ENCODE peak calls at places on chromosomes 6 and 20, in nine cellular contexts. One of them, this sample, is unnamed.

GRCh38 chr6:138417493-138418117 is 13.6 kb downstream of the HEBP2 start:
- DNase-seq in ovary: no peak
- DNase-seq in right lobe of liver: no peak
- DNase-seq in tibial nerve: no peak
- DNase-seq in A549: no peak
- DNase-seq in body of pancreas: no peak
- DNase-seq in GM12891: no peak
- DNase-seq in endothelial cell of umbilical vein: no peak
- DNase-seq in gastrocnemius medialis: no peak
- DNase-seq in this sample: no peak

GRCh38 chr6:16559091-16559490 is 202.2 kb downstream of the ATXN1 start:
- DNase-seq in ovary: no peak
- DNase-seq in right lobe of liver: no peak
- DNase-seq in tibial nerve: no peak
- DNase-seq in A549: no peak
- DNase-seq in body of pancreas: no peak
- DNase-seq in GM12891: no peak
- DNase-seq in endothelial cell of umbilical vein: no peak
- DNase-seq in gastrocnemius medialis: no peak
- DNase-seq in this sample: no peak

GRCh38 chr6:136014454-136015421 is 163.2 kb downstream of the PDE7B start:
- DNase-seq in ovary: peak
- DNase-seq in right lobe of liver: no peak
- DNase-seq in tibial nerve: no peak
- DNase-seq in A549: peak
- DNase-seq in body of pancreas: no peak
- DNase-seq in GM12891: no peak
- DNase-seq in endothelial cell of umbilical vein: no peak
- DNase-seq in gastrocnemius medialis: no peak
- DNase-seq in this sample: no peak

GRCh38 chr20:62949153-62949821 is 3.2 kb upstream of the SLC17A9 start:
- DNase-seq in ovary: peak
- DNase-seq in right lobe of liver: no peak
- DNase-seq in tibial nerve: no peak
- DNase-seq in A549: no peak
- DNase-seq in body of pancreas: no peak
- DNase-seq in GM12891: no peak
- DNase-seq in endothelial cell of umbilical vein: no peak
- DNase-seq in gastrocnemius medialis: no peak
- DNase-seq in this sample: no peak

GRCh38 chr6:127515794-127516675 is 3.1 kb downstream of the MTCL3 start:
- DNase-seq in ovary: peak
- DNase-seq in right lobe of liver: peak
- DNase-seq in tibial nerve: no peak
- DNase-seq in A549: no peak
- DNase-seq in body of pancreas: peak
- DNase-seq in GM12891: peak
- DNase-seq in endothelial cell of umbilical vein: peak
- DNase-seq in gastrocnemius medialis: peak
- DNase-seq in this sample: peak

GRCh38 chr6:22651731-22652130 is 82.4 kb downstream of the HDGFL1 start:
- DNase-seq in ovary: no peak
- DNase-seq in right lobe of liver: no peak
- DNase-seq in tibial nerve: no peak
- DNase-seq in A549: no peak
- DNase-seq in body of pancreas: no peak
- DNase-seq in GM12891: no peak
- DNase-seq in endothelial cell of umbilical vein: no peak
- DNase-seq in gastrocnemius medialis: no peak
- DNase-seq in this sample: no peak

GRCh38 chr6:164322533-164322932 is 908.0 kb downstream of the QKI start:
- DNase-seq in ovary: no peak
- DNase-seq in right lobe of liver: no peak
- DNase-seq in tibial nerve: no peak
- DNase-seq in A549: no peak
- DNase-seq in body of pancreas: no peak
- DNase-seq in GM12891: no peak
- DNase-seq in endothelial cell of umbilical vein: peak
- DNase-seq in gastrocnemius medialis: no peak
- DNase-seq in this sample: no peak

GRCh38 chr6:87261534-87261933 is 60.9 kb upstream of the SMIM8 start:
- DNase-seq in ovary: no peak
- DNase-seq in right lobe of liver: no peak
- DNase-seq in tibial nerve: no peak
- DNase-seq in A549: no peak
- DNase-seq in body of pancreas: no peak
- DNase-seq in GM12891: no peak
- DNase-seq in endothelial cell of umbilical vein: no peak
- DNase-seq in gastrocnemius medialis: no peak
- DNase-seq in this sample: no peak

GRCh38 chr6:89371849-89372505 is 19.5 kb upstream of the UBE2J1 start:
- DNase-seq in ovary: peak
- DNase-seq in right lobe of liver: peak
- DNase-seq in tibial nerve: peak
- DNase-seq in A549: peak
- DNase-seq in body of pancreas: peak
- DNase-seq in GM12891: no peak
- DNase-seq in endothelial cell of umbilical vein: peak
- DNase-seq in gastrocnemius medialis: peak
- DNase-seq in this sample: peak

GRCh38 chr6:24524801-24525200 is 30.0 kb downstream of the ALDH5A1 start:
- DNase-seq in ovary: no peak
- DNase-seq in right lobe of liver: no peak
- DNase-seq in tibial nerve: no peak
- DNase-seq in A549: no peak
- DNase-seq in body of pancreas: no peak
- DNase-seq in GM12891: no peak
- DNase-seq in endothelial cell of umbilical vein: peak
- DNase-seq in gastrocnemius medialis: no peak
- DNase-seq in this sample: no peak

GRCh38 chr6:73739097-73739496 is 43.1 kb downstream of the CD109 start:
- DNase-seq in ovary: no peak
- DNase-seq in right lobe of liver: no peak
- DNase-seq in tibial nerve: no peak
- DNase-seq in A549: peak
- DNase-seq in body of pancreas: no peak
- DNase-seq in GM12891: no peak
- DNase-seq in endothelial cell of umbilical vein: peak
- DNase-seq in gastrocnemius medialis: no peak
- DNase-seq in this sample: no peak

GRCh38 chr6:29705389-29706231 is 17.6 kb upstream of the HLA-F start:
- DNase-seq in ovary: no peak
- DNase-seq in right lobe of liver: no peak
- DNase-seq in tibial nerve: no peak
- DNase-seq in A549: peak
- DNase-seq in body of pancreas: peak
- DNase-seq in GM12891: no peak
- DNase-seq in endothelial cell of umbilical vein: peak
- DNase-seq in gastrocnemius medialis: no peak
- DNase-seq in this sample: no peak

GRCh38 chr20:49603209-49603627 is 35.3 kb upstream of the PTGIS start:
- DNase-seq in ovary: no peak
- DNase-seq in right lobe of liver: no peak
- DNase-seq in tibial nerve: no peak
- DNase-seq in A549: no peak
- DNase-seq in body of pancreas: peak
- DNase-seq in GM12891: no peak
- DNase-seq in endothelial cell of umbilical vein: peak
- DNase-seq in gastrocnemius medialis: no peak
- DNase-seq in this sample: no peak

GRCh38 chr6:118317581-118318563 is 230.2 kb upstream of the PLN start:
- DNase-seq in ovary: no peak
- DNase-seq in right lobe of liver: no peak
- DNase-seq in tibial nerve: no peak
- DNase-seq in A549: no peak
- DNase-seq in body of pancreas: no peak
- DNase-seq in GM12891: no peak
- DNase-seq in endothelial cell of umbilical vein: no peak
- DNase-seq in gastrocnemius medialis: no peak
- DNase-seq in this sample: no peak

GRCh38 chr6:163449076-163449475 is 34.6 kb downstream of the QKI start:
- DNase-seq in ovary: no peak
- DNase-seq in right lobe of liver: no peak
- DNase-seq in tibial nerve: no peak
- DNase-seq in A549: no peak
- DNase-seq in body of pancreas: no peak
- DNase-seq in GM12891: no peak
- DNase-seq in endothelial cell of umbilical vein: peak
- DNase-seq in gastrocnemius medialis: no peak
- DNase-seq in this sample: no peak

GRCh38 chr20:46220808-46221207 is 87.5 kb downstream of the CDH22 start:
- DNase-seq in ovary: no peak
- DNase-seq in right lobe of liver: no peak
- DNase-seq in tibial nerve: no peak
- DNase-seq in A549: no peak
- DNase-seq in body of pancreas: peak
- DNase-seq in GM12891: no peak
- DNase-seq in endothelial cell of umbilical vein: no peak
- DNase-seq in gastrocnemius medialis: peak
- DNase-seq in this sample: no peak

GRCh38 chr6:143223895-143224294 is 163.2 kb downstream of the AIG1 start:
- DNase-seq in ovary: peak
- DNase-seq in right lobe of liver: peak
- DNase-seq in tibial nerve: peak
- DNase-seq in A549: no peak
- DNase-seq in body of pancreas: peak
- DNase-seq in GM12891: no peak
- DNase-seq in endothelial cell of umbilical vein: no peak
- DNase-seq in gastrocnemius medialis: peak
- DNase-seq in this sample: peak

GRCh38 chr6:73558624-73559398 is 38.0 kb upstream of the EEF1A1 start:
- DNase-seq in ovary: no peak
- DNase-seq in right lobe of liver: no peak
- DNase-seq in tibial nerve: no peak
- DNase-seq in A549: no peak
- DNase-seq in body of pancreas: no peak
- DNase-seq in GM12891: no peak
- DNase-seq in endothelial cell of umbilical vein: no peak
- DNase-seq in gastrocnemius medialis: no peak
- DNase-seq in this sample: no peak

DNA sequence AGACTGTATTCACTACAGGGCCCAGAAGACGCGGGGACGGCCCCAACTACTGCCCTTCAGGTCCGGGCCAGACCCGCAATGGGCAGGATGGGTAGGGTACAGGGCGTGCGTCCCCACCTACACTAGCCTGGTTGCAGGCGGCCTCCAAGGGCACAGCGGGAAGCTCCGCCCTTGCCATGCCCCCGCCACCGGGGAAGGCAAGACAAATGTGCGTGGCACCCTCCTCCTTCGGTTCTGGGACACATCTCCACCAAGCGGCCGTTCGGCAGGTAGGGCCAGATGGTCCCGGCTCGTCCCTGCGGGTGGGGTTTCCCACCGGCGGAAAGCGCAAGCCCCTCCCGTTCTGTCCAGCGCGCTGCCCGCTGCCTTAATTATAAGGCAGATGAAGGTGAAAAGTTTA is 5.6 kb downstream of the NXT1 start:
- DNase-seq in ovary: peak
- DNase-seq in right lobe of liver: no peak
- DNase-seq in tibial nerve: no peak
- DNase-seq in A549: no peak
- DNase-seq in body of pancreas: no peak
- DNase-seq in GM12891: no peak
- DNase-seq in endothelial cell of umbilical vein: no peak
- DNase-seq in gastrocnemius medialis: no peak
- DNase-seq in this sample: no peak
- TF ChIP-seq POLR2A in ovary: no peak
- TF ChIP-seq POLR2A in right lobe of liver: no peak
- TF ChIP-seq POLR2A in tibial nerve: no peak
- TF ChIP-seq POLR2A in A549: no peak
- TF ChIP-seq POLR2A in body of pancreas: no peak
- TF ChIP-seq POLR2A in GM12891: peak
- TF ChIP-seq POLR2A in endothelial cell of umbilical vein: no peak
- TF ChIP-seq POLR2A in gastrocnemius medialis: no peak
- TF ChIP-seq POLR2A in this sample: no peak

GRCh38 chr6:2853766-2854393 is 12.2 kb upstream of the SERPINB1 start:
- DNase-seq in ovary: no peak
- DNase-seq in right lobe of liver: peak
- DNase-seq in tibial nerve: no peak
- DNase-seq in A549: no peak
- DNase-seq in body of pancreas: peak
- DNase-seq in GM12891: no peak
- DNase-seq in endothelial cell of umbilical vein: peak
- DNase-seq in gastrocnemius medialis: peak
- DNase-seq in this sample: peak
- TF ChIP-seq POLR2A in ovary: no peak
- TF ChIP-seq POLR2A in right lobe of liver: peak
- TF ChIP-seq POLR2A in tibial nerve: no peak
- TF ChIP-seq POLR2A in A549: no peak
- TF ChIP-seq POLR2A in body of pancreas: peak
- TF ChIP-seq POLR2A in GM12891: no peak
- TF ChIP-seq POLR2A in endothelial cell of umbilical vein: no peak
- TF ChIP-seq POLR2A in gastrocnemius medialis: no peak
- TF ChIP-seq POLR2A in this sample: no peak

DNA sequence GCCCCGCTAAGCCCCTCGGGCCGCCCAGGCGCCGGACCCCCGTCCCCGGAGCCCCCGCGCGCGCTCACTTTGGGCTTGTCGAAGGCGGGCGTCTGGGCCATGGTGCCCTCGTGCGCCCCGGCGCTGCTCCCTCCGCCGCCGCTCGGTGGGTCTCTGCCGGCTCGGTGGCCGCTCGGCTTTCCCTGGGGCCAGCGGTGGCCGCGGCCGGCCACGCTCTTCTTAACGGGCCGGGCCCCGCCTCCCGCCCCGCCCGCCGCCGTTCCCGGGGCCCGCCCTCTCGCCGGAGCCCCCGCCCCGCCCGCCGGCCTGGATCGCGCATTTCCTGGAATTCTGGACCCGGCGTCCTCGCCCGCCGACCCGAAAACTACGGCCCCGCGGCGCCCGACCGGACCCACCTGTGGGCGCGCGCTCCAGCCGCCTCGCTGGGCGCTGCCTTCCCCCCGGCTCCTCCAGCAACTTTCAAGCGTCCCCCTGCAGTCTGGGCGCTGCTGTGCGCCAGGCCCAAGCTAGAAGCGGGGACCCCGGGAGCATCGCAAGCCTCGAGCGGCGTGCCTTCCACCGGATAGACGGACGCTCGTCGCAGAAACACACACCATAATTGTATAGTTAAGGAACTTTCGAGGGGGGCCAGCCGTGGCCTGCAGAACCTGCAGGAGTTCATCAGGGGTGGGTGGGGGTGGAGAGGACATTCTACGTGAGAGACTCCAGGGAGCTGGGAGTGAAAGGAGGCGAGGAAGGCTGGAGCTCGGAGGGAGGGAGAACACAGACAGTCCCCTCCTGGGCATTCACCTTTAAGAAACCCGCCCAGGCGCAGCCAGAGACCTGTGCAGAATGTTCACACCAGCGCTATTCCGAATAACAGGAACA is at the start of gene ADA:
- DNase-seq in ovary: peak
- DNase-seq in right lobe of liver: peak
- DNase-seq in tibial nerve: peak
- DNase-seq in A549: peak
- DNase-seq in body of pancreas: peak
- DNase-seq in GM12891: no peak
- DNase-seq in endothelial cell of umbilical vein: peak
- DNase-seq in gastrocnemius medialis: peak
- DNase-seq in this sample: peak
- TF ChIP-seq POLR2A in ovary: peak
- TF ChIP-seq POLR2A in right lobe of liver: peak
- TF ChIP-seq POLR2A in tibial nerve: no peak
- TF ChIP-seq POLR2A in A549: peak
- TF ChIP-seq POLR2A in body of pancreas: no peak
- TF ChIP-seq POLR2A in GM12891: no peak
- TF ChIP-seq POLR2A in endothelial cell of umbilical vein: peak
- TF ChIP-seq POLR2A in gastrocnemius medialis: peak
- TF ChIP-seq POLR2A in this sample: no peak

GRCh38 chr6:36126553-36127458 is 3.5 kb upstream of the MAPK13 start:
- DNase-seq in ovary: no peak
- DNase-seq in right lobe of liver: no peak
- DNase-seq in tibial nerve: no peak
- DNase-seq in A549: no peak
- DNase-seq in body of pancreas: peak
- DNase-seq in GM12891: no peak
- DNase-seq in endothelial cell of umbilical vein: peak
- DNase-seq in gastrocnemius medialis: no peak
- DNase-seq in this sample: no peak
- TF ChIP-seq POLR2A in ovary: no peak
- TF ChIP-seq POLR2A in right lobe of liver: no peak
- TF ChIP-seq POLR2A in tibial nerve: no peak
- TF ChIP-seq POLR2A in A549: no peak
- TF ChIP-seq POLR2A in body of pancreas: no peak
- TF ChIP-seq POLR2A in GM12891: no peak
- TF ChIP-seq POLR2A in endothelial cell of umbilical vein: no peak
- TF ChIP-seq POLR2A in gastrocnemius medialis: no peak
- TF ChIP-seq POLR2A in this sample: no peak

This sample was measured in Peyer's patch.